ENCODE peak calls at places on chromosomes 13 and 19, in six cellular contexts. One of them, this sample, is unnamed.

GRCh38 chr19:43759515-43759914 is 4.8 kb upstream of the SMG9 start:
- DNase-seq in fibroblast of lung: peak
- DNase-seq in IMR-90: peak
- DNase-seq in CD4-positive, alpha-beta T cell: no peak
- DNase-seq in heart right ventricle: no peak
- DNase-seq in adrenal gland: peak
- DNase-seq in this sample: no peak

GRCh38 chr19:11204943-11205349 is 7.6 kb upstream of the KANK2 start:
- DNase-seq in heart right ventricle: peak
- DNase-seq in fibroblast of lung: no peak
- DNase-seq in IMR-90: no peak
- DNase-seq in CD4-positive, alpha-beta T cell: no peak
- DNase-seq in adrenal gland: peak
- DNase-seq in this sample: no peak

GRCh38 chr13:54647275-54647674 is 1618.7 kb downstream of the OLFM4 start:
- DNase-seq in adrenal gland: no peak
- DNase-seq in IMR-90: no peak
- DNase-seq in fibroblast of lung: no peak
- DNase-seq in heart right ventricle: no peak
- DNase-seq in CD4-positive, alpha-beta T cell: no peak
- DNase-seq in this sample: no peak

GRCh38 chr13:91356919-91357612 is 9.6 kb downstream of the MIR17HG start:
- DNase-seq in IMR-90: no peak
- DNase-seq in heart right ventricle: no peak
- DNase-seq in fibroblast of lung: no peak
- DNase-seq in adrenal gland: no peak
- DNase-seq in CD4-positive, alpha-beta T cell: no peak
- DNase-seq in this sample: no peak

GRCh38 chr13:107296804-107297203 is 728.9 kb upstream of the ARGLU1 start:
- DNase-seq in IMR-90: peak
- DNase-seq in CD4-positive, alpha-beta T cell: no peak
- DNase-seq in heart right ventricle: no peak
- DNase-seq in adrenal gland: no peak
- DNase-seq in fibroblast of lung: peak
- DNase-seq in this sample: no peak

GRCh38 chr13:24630851-24631341 is 49.3 kb upstream of the ATP12A start:
- DNase-seq in IMR-90: peak
- DNase-seq in heart right ventricle: no peak
- DNase-seq in CD4-positive, alpha-beta T cell: no peak
- DNase-seq in adrenal gland: no peak
- DNase-seq in fibroblast of lung: peak
- DNase-seq in this sample: no peak

GRCh38 chr19:6970478-6970877 is 50.8 kb downstream of the MBD3L2B start:
- DNase-seq in IMR-90: no peak
- DNase-seq in fibroblast of lung: no peak
- DNase-seq in heart right ventricle: no peak
- DNase-seq in CD4-positive, alpha-beta T cell: no peak
- DNase-seq in adrenal gland: no peak
- DNase-seq in this sample: no peak

GRCh38 chr19:51803529-51803928 is 8.6 kb downstream of the FPR3 start:
- DNase-seq in fibroblast of lung: no peak
- DNase-seq in adrenal gland: no peak
- DNase-seq in IMR-90: no peak
- DNase-seq in CD4-positive, alpha-beta T cell: no peak
- DNase-seq in heart right ventricle: no peak
- DNase-seq in this sample: no peak

GRCh38 chr19:49546825-49547565 is 19.2 kb downstream of the RCN3 start:
- DNase-seq in heart right ventricle: peak
- DNase-seq in CD4-positive, alpha-beta T cell: no peak
- DNase-seq in IMR-90: peak
- DNase-seq in adrenal gland: peak
- DNase-seq in fibroblast of lung: peak
- DNase-seq in this sample: peak

GRCh38 chr19:19642506-19643157 is 825 bp downstream of the GMIP start:
- DNase-seq in adrenal gland: peak
- DNase-seq in heart right ventricle: no peak
- DNase-seq in fibroblast of lung: no peak
- DNase-seq in CD4-positive, alpha-beta T cell: no peak
- DNase-seq in IMR-90: no peak
- DNase-seq in this sample: no peak

GRCh38 chr19:8208710-8209110 is 460 bp upstream of the CERS4 start:
- DNase-seq in heart right ventricle: no peak
- DNase-seq in fibroblast of lung: no peak
- DNase-seq in IMR-90: no peak
- DNase-seq in CD4-positive, alpha-beta T cell: no peak
- DNase-seq in adrenal gland: no peak
- DNase-seq in this sample: peak

GRCh38 chr19:4472174-4472974 is at the start of gene HDGFL2:
- DNase-seq in CD4-positive, alpha-beta T cell: no peak
- DNase-seq in adrenal gland: no peak
- DNase-seq in fibroblast of lung: no peak
- DNase-seq in IMR-90: no peak
- DNase-seq in heart right ventricle: no peak
- DNase-seq in this sample: no peak

GRCh38 chr13:106573279-106573831 is 5.4 kb upstream of the ARGLU1 start:
- DNase-seq in heart right ventricle: no peak
- DNase-seq in CD4-positive, alpha-beta T cell: no peak
- DNase-seq in fibroblast of lung: peak
- DNase-seq in adrenal gland: no peak
- DNase-seq in IMR-90: peak
- DNase-seq in this sample: no peak

GRCh38 chr19:52603558-52604207 is 33.6 kb downstream of the ZNF701 start:
- DNase-seq in fibroblast of lung: peak
- DNase-seq in CD4-positive, alpha-beta T cell: no peak
- DNase-seq in adrenal gland: no peak
- DNase-seq in heart right ventricle: no peak
- DNase-seq in IMR-90: peak
- DNase-seq in this sample: no peak

GRCh38 chr13:110012102-110012739 is 225.8 kb upstream of the IRS2 start:
- DNase-seq in CD4-positive, alpha-beta T cell: no peak
- DNase-seq in IMR-90: peak
- DNase-seq in fibroblast of lung: peak
- DNase-seq in adrenal gland: no peak
- DNase-seq in heart right ventricle: no peak
- DNase-seq in this sample: no peak

GRCh38 chr13:48161530-48162179 is 66.8 kb upstream of the MED4 start:
- DNase-seq in adrenal gland: peak
- DNase-seq in heart right ventricle: peak
- DNase-seq in IMR-90: no peak
- DNase-seq in fibroblast of lung: no peak
- DNase-seq in CD4-positive, alpha-beta T cell: no peak
- DNase-seq in this sample: peak

GRCh38 chr13:90750957-90751356 is 596.5 kb upstream of the MIR17HG start:
- DNase-seq in fibroblast of lung: no peak
- DNase-seq in CD4-positive, alpha-beta T cell: no peak
- DNase-seq in adrenal gland: no peak
- DNase-seq in heart right ventricle: no peak
- DNase-seq in IMR-90: no peak
- DNase-seq in this sample: no peak

GRCh38 chr19:39325778-39326680 is 5.4 kb upstream of the LRFN1 start:
- DNase-seq in fibroblast of lung: peak
- DNase-seq in heart right ventricle: no peak
- DNase-seq in IMR-90: peak
- DNase-seq in adrenal gland: no peak
- DNase-seq in CD4-positive, alpha-beta T cell: no peak
- DNase-seq in this sample: no peak

GRCh38 chr13:84137292-84137691 is 255.0 kb upstream of the SLITRK1 start:
- DNase-seq in adrenal gland: no peak
- DNase-seq in IMR-90: no peak
- DNase-seq in CD4-positive, alpha-beta T cell: peak
- DNase-seq in fibroblast of lung: no peak
- DNase-seq in heart right ventricle: no peak
- DNase-seq in this sample: no peak

GRCh38 chr13:40316301-40316700 is 350.1 kb downstream of the FOXO1 start:
- DNase-seq in fibroblast of lung: no peak
- DNase-seq in IMR-90: no peak
- DNase-seq in CD4-positive, alpha-beta T cell: no peak
- DNase-seq in adrenal gland: peak
- DNase-seq in heart right ventricle: no peak
- DNase-seq in this sample: no peak

GRCh38 chr19:1112254-1113208 is 8.7 kb downstream of the GPX4 start:
- DNase-seq in adrenal gland: peak
- DNase-seq in CD4-positive, alpha-beta T cell: no peak
- DNase-seq in heart right ventricle: no peak
- DNase-seq in fibroblast of lung: no peak
- DNase-seq in IMR-90: no peak
- DNase-seq in this sample: peak
- H3K27ac ChIP-seq in adrenal gland: peak
- H3K27ac ChIP-seq in CD4-positive, alpha-beta T cell: peak
- H3K27ac ChIP-seq in heart right ventricle: peak
- H3K27ac ChIP-seq in fibroblast of lung: peak
- H3K27ac ChIP-seq in IMR-90: no peak
- H3K27ac ChIP-seq in this sample: peak

DNA sequence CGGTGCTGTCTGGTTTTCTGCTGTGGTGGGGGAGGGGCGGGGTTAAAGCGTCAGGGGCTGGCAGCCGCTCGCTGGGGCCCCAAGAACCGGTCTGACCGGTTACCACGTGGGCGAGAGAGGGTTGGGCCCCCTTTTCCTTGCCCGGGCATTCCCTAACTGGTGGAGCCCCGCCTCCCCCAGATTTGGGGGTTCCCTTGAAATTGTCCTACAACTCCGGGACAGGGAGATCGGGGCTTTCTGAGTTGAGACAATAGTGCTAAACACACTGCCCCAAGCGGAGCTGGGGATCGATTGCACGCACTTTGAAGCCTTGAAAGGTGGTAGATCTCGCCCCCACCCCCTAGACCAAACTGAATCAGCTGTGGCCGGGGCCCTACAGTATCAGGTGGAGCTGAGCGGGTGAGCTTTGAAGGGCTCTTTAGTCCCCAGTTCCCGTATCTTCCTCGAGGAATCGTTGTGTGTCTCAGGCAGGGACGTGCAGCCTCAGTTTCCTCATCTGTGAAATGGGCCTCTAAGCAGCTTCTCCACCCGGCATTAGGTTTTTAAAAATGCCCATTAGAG is 4.8 kb downstream of the IER2 start:
- DNase-seq in CD4-positive, alpha-beta T cell: peak
- DNase-seq in IMR-90: peak
- DNase-seq in fibroblast of lung: peak
- DNase-seq in adrenal gland: peak
- DNase-seq in heart right ventricle: peak
- DNase-seq in this sample: peak
- TF ChIP-seq CTCF in CD4-positive, alpha-beta T cell: peak
- TF ChIP-seq CTCF in IMR-90: peak
- TF ChIP-seq CTCF in fibroblast of lung: peak
- TF ChIP-seq CTCF in adrenal gland: peak
- TF ChIP-seq CTCF in heart right ventricle: no peak
- TF ChIP-seq CTCF in this sample: no peak

DNA sequence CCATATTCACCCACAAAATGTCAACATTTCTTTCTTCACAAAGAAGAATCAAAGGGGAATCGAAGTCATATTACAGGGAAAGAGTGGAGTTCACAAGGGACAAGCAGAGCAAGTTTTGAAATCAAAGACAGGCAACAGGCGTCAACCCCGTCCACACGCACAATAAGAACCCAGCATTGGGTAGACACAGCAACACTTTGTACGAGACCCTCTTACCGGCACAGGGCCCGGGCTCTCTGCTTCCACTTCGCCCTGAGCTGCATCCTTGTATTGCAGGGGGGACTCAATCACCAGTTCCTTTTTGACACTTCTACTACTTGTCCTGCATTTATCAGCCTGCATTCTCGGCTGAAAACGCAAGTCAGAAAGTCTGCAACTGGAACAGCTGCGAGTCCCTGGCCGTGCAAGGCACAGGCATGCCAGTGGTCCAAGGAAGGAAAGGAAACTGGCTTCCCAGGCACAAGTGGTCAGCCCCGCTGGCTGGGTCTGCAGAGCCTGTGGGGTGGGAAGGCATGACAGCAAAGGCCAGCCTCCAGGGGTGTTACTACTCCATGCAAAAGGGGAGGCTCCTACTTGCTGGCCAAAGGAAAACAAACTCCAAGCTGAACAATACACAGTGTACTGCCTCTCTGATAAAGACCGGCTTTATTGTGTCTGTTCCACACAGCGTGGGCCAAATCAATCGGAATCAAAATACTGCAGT is at the start of gene DOCK9:
- DNase-seq in adrenal gland: no peak
- DNase-seq in heart right ventricle: peak
- DNase-seq in CD4-positive, alpha-beta T cell: no peak
- DNase-seq in IMR-90: peak
- DNase-seq in fibroblast of lung: peak
- DNase-seq in this sample: peak
- H3K27ac ChIP-seq in adrenal gland: no peak
- H3K27ac ChIP-seq in heart right ventricle: peak
- H3K27ac ChIP-seq in CD4-positive, alpha-beta T cell: no peak
- H3K27ac ChIP-seq in IMR-90: no peak
- H3K27ac ChIP-seq in fibroblast of lung: peak
- H3K27ac ChIP-seq in this sample: peak

GRCh38 chr13:97127842-97128241 is 94.3 kb upstream of the MBNL2 start:
- DNase-seq in heart right ventricle: no peak
- DNase-seq in IMR-90: no peak
- DNase-seq in CD4-positive, alpha-beta T cell: no peak
- DNase-seq in adrenal gland: no peak
- DNase-seq in fibroblast of lung: no peak
- DNase-seq in this sample: no peak

GRCh38 chr13:97122381-97122996 is 99.6 kb upstream of the MBNL2 start:
- DNase-seq in CD4-positive, alpha-beta T cell: no peak
- DNase-seq in fibroblast of lung: peak
- DNase-seq in IMR-90: peak
- DNase-seq in heart right ventricle: no peak
- DNase-seq in adrenal gland: no peak
- DNase-seq in this sample: no peak

GRCh38 chr13:97124237-97124636 is 97.9 kb upstream of the MBNL2 start:
- DNase-seq in heart right ventricle: no peak
- DNase-seq in fibroblast of lung: no peak
- DNase-seq in IMR-90: no peak
- DNase-seq in adrenal gland: no peak
- DNase-seq in CD4-positive, alpha-beta T cell: no peak
- DNase-seq in this sample: no peak

GRCh38 chr13:97125051-97125809 is 96.9 kb upstream of the MBNL2 start:
- DNase-seq in fibroblast of lung: peak
- DNase-seq in adrenal gland: peak
- DNase-seq in IMR-90: peak
- DNase-seq in CD4-positive, alpha-beta T cell: no peak
- DNase-seq in heart right ventricle: no peak
- DNase-seq in this sample: peak

DNA sequence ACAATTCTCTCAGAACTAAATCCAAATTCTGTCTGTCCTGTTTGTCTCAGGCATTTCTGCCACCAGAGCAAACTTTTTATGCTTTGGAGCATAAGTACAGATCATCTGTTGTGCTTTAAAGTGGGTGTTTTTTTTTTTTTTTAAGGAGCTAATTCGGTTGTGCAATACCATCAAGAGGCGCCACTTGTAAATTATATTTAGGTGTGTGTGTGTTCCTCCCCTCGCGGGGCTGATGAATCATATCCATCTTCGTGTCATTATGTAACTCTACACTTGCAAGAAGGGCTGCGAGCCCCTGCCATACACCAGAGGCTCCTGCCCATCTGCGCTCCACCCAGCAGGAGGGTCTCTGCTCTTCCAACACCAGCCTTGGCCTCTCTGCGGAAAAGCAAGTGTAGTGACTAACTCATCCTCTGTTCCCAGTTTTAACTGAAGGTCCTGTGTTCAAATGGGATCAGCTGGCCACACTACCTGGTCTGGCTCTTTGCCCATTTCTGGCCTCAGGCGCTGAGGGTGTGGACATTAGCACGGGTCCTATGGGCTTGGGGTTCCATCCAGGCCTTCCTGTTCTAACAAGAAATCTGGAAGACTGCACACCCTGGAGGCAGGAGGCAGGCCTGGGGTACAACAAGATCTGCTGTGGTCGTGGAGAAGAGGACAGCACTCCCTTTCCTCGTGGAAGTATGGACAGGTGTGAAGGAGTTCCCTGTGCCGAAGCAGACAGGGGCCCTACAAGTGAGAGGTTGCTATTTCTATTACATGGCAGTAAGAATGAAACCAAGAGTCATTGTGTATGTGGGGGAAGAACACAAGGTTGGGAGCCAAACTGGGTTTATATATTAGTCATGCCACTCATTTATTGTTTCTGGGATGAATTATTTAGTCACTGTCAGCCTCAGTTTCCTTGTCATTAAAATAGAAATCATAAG is 96.1 kb upstream of the MBNL2 start:
- DNase-seq in heart right ventricle: no peak
- DNase-seq in fibroblast of lung: no peak
- DNase-seq in adrenal gland: peak
- DNase-seq in CD4-positive, alpha-beta T cell: no peak
- DNase-seq in IMR-90: peak
- DNase-seq in this sample: no peak
- TF ChIP-seq CTCF in heart right ventricle: no peak
- TF ChIP-seq CTCF in fibroblast of lung: no peak
- TF ChIP-seq CTCF in adrenal gland: no peak
- TF ChIP-seq CTCF in CD4-positive, alpha-beta T cell: no peak
- TF ChIP-seq CTCF in IMR-90: no peak
- TF ChIP-seq CTCF in this sample: no peak